ENCODE peak calls at places on chromosomes 5 and 9, in four cellular contexts. N is BJ, Q is Caki2, W is HT-29. C is an unnamed sample.

GRCh38 chr5:68080282-68081050 is 135.1 kb upstream of the PIK3R1 start:
- DNase-seq in N (no peak), Q (no peak), W (no peak), C (no peak)

GRCh38 chr5:145598184-145598583 is 237.0 kb downstream of the PRELID2 start:
- DNase-seq in N (no peak), Q (no peak), W (no peak), C (no peak)

GRCh38 chr5:135333737-135334515 is 65.1 kb downstream of the MACROH2A1 start:
- DNase-seq in N (no peak), Q (no peak), W (no peak), C (no peak)

GRCh38 chr9:22136446-22137140 is 127.5 kb upstream of the CDKN2B start:
- DNase-seq in N (peak; percentile 86), Q (peak; percentile 21), W (no peak), C (peak; percentile 52)

GRCh38 chr9:22374021-22374420 is 72.6 kb upstream of the DMRTA1 start:
- DNase-seq in N (no peak), Q (no peak), W (no peak), C (no peak)

GRCh38 chr9:136312436-136312835 is 8.5 kb upstream of the CCDC187 start:
- DNase-seq in N (no peak), Q (no peak), W (peak; percentile 65), C (peak; percentile 89)

GRCh38 chr5:88840497-88840896 is 42.5 kb downstream of the MEF2C start:
- DNase-seq in N (no peak), Q (no peak), W (no peak), C (no peak)

GRCh38 chr5:145697251-145698016 is 137.7 kb downstream of the PRELID2 start:
- DNase-seq in N (no peak), Q (no peak), W (peak; percentile 55), C (peak; percentile 11)

GRCh38 chr5:891117-891836 is 1.3 kb downstream of the BRD9 start:
- DNase-seq in N (no peak), Q (peak; percentile 88), W (peak; percentile 88), C (no peak)

GRCh38 chr9:76101945-76102344 is 211.5 kb downstream of the PCSK5 start:
- DNase-seq in N (no peak), Q (no peak), W (peak; percentile 4), C (no peak)

GRCh38 chr5:18745988-18746615 is 1111.8 kb downstream of the TAF11L14 start:
- DNase-seq in N (no peak), Q (peak; percentile 89), W (peak; percentile 87), C (peak; percentile 0)

GRCh38 chr5:177508837-177509236 is 789 bp downstream of the DOK3 start:
- DNase-seq in N (no peak), Q (no peak), W (no peak), C (no peak)

GRCh38 chr5:116145416-116145815 is 60.6 kb downstream of the COMMD10 start:
- DNase-seq in N (no peak), Q (no peak), W (no peak), C (no peak)

GRCh38 chr5:59536875-59537274 is 356.7 kb downstream of the PDE4D start:
- DNase-seq in N (no peak), Q (no peak), W (no peak), C (no peak)